ENCODE peak calls at places on chromosome 12, in eight cellular contexts. S is RWPE2, K is left lung, Q is mesendoderm, E is T-cell, C is HTR-8/SVneo, W is GM13977, L is NCI-H345. Y is an unnamed sample.

GRCh38 chr12:13428538-13429265 is 232.2 kb downstream of the EMP1 start:
- DNase-seq in S (no peak), K (no peak), Q (no peak), E (no peak), C (no peak), W (no peak), L (no peak), Y (no peak)

GRCh38 chr12:14394317-14395058 is 29.0 kb downstream of the ATF7IP start:
- DNase-seq in S (no peak), K (no peak), Q (peak), E (no peak), C (peak), W (peak), L (peak), Y (peak)

GRCh38 chr12:15996254-15996653 is 85.1 kb downstream of the DERA start:
- DNase-seq in S (no peak), K (no peak), Q (peak), E (no peak), C (no peak), W (no peak), L (peak), Y (no peak)

GRCh38 chr12:54988402-54989054 is 4.0 kb upstream of the TESPA1 start:
- DNase-seq in S (no peak), K (peak), Q (no peak), E (no peak), C (no peak), W (no peak), L (peak), Y (no peak)

GRCh38 chr12:19030603-19031002 is 98.9 kb upstream of the PLEKHA5 start:
- DNase-seq in S (no peak), K (no peak), Q (no peak), E (no peak), C (no peak), W (no peak), L (no peak), Y (no peak)

GRCh38 chr12:80648866-80649265 is 58.6 kb upstream of the MYF6 start:
- DNase-seq in S (no peak), K (no peak), Q (no peak), E (no peak), C (peak), W (no peak), L (no peak), Y (no peak)

GRCh38 chr12:14741153-14741552 is 44.8 kb upstream of the GUCY2C start:
- DNase-seq in S (no peak), K (no peak), Q (no peak), E (no peak), C (no peak), W (no peak), L (no peak), Y (no peak)

GRCh38 chr12:3110579-3110978 is 33.4 kb downstream of the TSPAN9 start:
- DNase-seq in S (no peak), K (no peak), Q (no peak), E (no peak), C (no peak), W (no peak), L (no peak), Y (no peak)

GRCh38 chr12:113889076-113889475 is 77.0 kb downstream of the RBM19 start:
- DNase-seq in S (no peak), K (no peak), Q (peak), E (no peak), C (no peak), W (no peak), L (no peak), Y (no peak)

GRCh38 chr12:112810235-112810917 is 18.8 kb downstream of the RPH3A start:
- DNase-seq in S (no peak), K (no peak), Q (peak), E (no peak), C (no peak), W (no peak), L (no peak), Y (no peak)

GRCh38 chr12:98856897-98857540 is 211.9 kb downstream of the APAF1 start:
- DNase-seq in S (no peak), K (no peak), Q (peak), E (no peak), C (no peak), W (no peak), L (no peak), Y (no peak)

GRCh38 chr12:80187660-80188090 is 88.3 kb downstream of the OTOGL start:
- DNase-seq in S (no peak), K (no peak), Q (peak), E (no peak), C (peak), W (no peak), L (peak), Y (no peak)

GRCh38 chr12:123973552-123974341 is 732 bp downstream of the ZNF664 start:
- DNase-seq in S (peak), K (peak), Q (peak), E (peak), C (peak), W (no peak), L (peak), Y (peak)

GRCh38 chr12:29616664-29617409 is 119.4 kb upstream of the OVCH1 start:
- DNase-seq in S (no peak), K (no peak), Q (peak), E (no peak), C (no peak), W (no peak), L (no peak), Y (no peak)

GRCh38 chr12:52389313-52390207 is 4.1 kb upstream of the KRT84 start:
- DNase-seq in S (no peak), K (no peak), Q (peak), E (no peak), C (no peak), W (no peak), L (no peak), Y (no peak)

GRCh38 chr12:12977231-12977630 is 22.8 kb downstream of the HEBP1 start:
- DNase-seq in S (no peak), K (no peak), Q (no peak), E (no peak), C (no peak), W (no peak), L (no peak), Y (no peak)

GRCh38 chr12:43742106-43742505 is 16.5 kb downstream of the PUS7L start:
- DNase-seq in S (no peak), K (no peak), Q (no peak), E (no peak), C (peak), W (no peak), L (no peak), Y (no peak)

GRCh38 chr12:92275443-92276154 is 130.0 kb upstream of the BTG1 start:
- DNase-seq in S (no peak), K (no peak), Q (no peak), E (no peak), C (no peak), W (no peak), L (no peak), Y (no peak)

GRCh38 chr12:123767613-123768012 is 5.5 kb downstream of the DNAH10 start:
- DNase-seq in S (no peak), K (no peak), Q (no peak), E (no peak), C (no peak), W (peak), L (no peak), Y (no peak)

GRCh38 chr12:82527165-82527780 is 159.4 kb upstream of the TMTC2 start:
- DNase-seq in S (no peak), K (no peak), Q (peak), E (no peak), C (peak), W (peak), L (peak), Y (no peak)

GRCh38 chr12:48029811-48030650 is 25.8 kb upstream of the COL2A1 start:
- DNase-seq in S (no peak), K (no peak), Q (no peak), E (no peak), C (no peak), W (no peak), L (no peak), Y (no peak)

GRCh38 chr12:104234926-104235499 is 19.4 kb downstream of the TXNRD1 start:
- DNase-seq in S (no peak), K (no peak), Q (no peak), E (no peak), C (no peak), W (no peak), L (no peak), Y (no peak)

GRCh38 chr12:83432176-83432719 is 745.5 kb downstream of the TMTC2 start:
- DNase-seq in S (no peak), K (no peak), Q (peak), E (no peak), C (no peak), W (no peak), L (no peak), Y (no peak)

GRCh38 chr12:109637341-109637740 is 63.7 kb downstream of the MVK start:
- DNase-seq in S (no peak), K (no peak), Q (no peak), E (no peak), C (no peak), W (no peak), L (no peak), Y (no peak)

GRCh38 chr12:67751376-67751928 is 102.9 kb downstream of the DYRK2 start:
- DNase-seq in S (no peak), K (no peak), Q (no peak), E (no peak), C (no peak), W (no peak), L (no peak), Y (no peak)

GRCh38 chr12:80924437-80924836 is 13.3 kb downstream of the LIN7A start:
- DNase-seq in S (no peak), K (no peak), Q (no peak), E (no peak), C (no peak), W (no peak), L (no peak), Y (no peak)

GRCh38 chr12:120015313-120015712 is 26.3 kb downstream of the BICDL1 start:
- DNase-seq in S (no peak), K (no peak), Q (no peak), E (peak), C (no peak), W (no peak), L (no peak), Y (no peak)

GRCh38 chr12:11171953-11172675 is 1.1 kb downstream of the SMIM10L1 start:
- DNase-seq in S (no peak), K (no peak), Q (peak), E (no peak), C (peak), W (no peak), L (peak), Y (no peak)

GRCh38 chr12:81499809-81500208 is 259.3 kb downstream of the PPFIA2 start:
- DNase-seq in S (no peak), K (no peak), Q (no peak), E (no peak), C (no peak), W (no peak), L (no peak), Y (no peak)

GRCh38 chr12:69688496-69689427 is 10.3 kb downstream of the BEST3 start:
- DNase-seq in S (peak), K (peak), Q (peak), E (no peak), C (peak), W (no peak), L (no peak), Y (peak)

GRCh38 chr12:47818701-47819543 is 781 bp downstream of the HDAC7 start:
- DNase-seq in S (no peak), K (peak), Q (peak), E (no peak), C (no peak), W (peak), L (no peak), Y (peak)

GRCh38 chr12:57462307-57463253 is 3.0 kb downstream of the GLI1 start:
- DNase-seq in S (peak), K (peak), Q (peak), E (peak), C (peak), W (peak), L (peak), Y (peak)

GRCh38 chr12:115609356-115609755 is 668.1 kb downstream of the MED13L start:
- DNase-seq in S (no peak), K (no peak), Q (no peak), E (no peak), C (no peak), W (no peak), L (no peak), Y (no peak)

GRCh38 chr12:118120579-118121363 is 15.2 kb upstream of the PEBP1 start:
- DNase-seq in S (no peak), K (peak), Q (peak), E (peak), C (peak), W (peak), L (peak), Y (peak)

GRCh38 chr12:104582739-104583138 is 126.0 kb downstream of the CHST11 start:
- DNase-seq in S (no peak), K (no peak), Q (no peak), E (no peak), C (no peak), W (peak), L (no peak), Y (no peak)

GRCh38 chr12:12123209-12123608 is 52.5 kb downstream of the BCL2L14 start:
- DNase-seq in S (no peak), K (no peak), Q (peak), E (no peak), C (no peak), W (no peak), L (no peak), Y (no peak)

GRCh38 chr12:62660763-62661162 is 194.1 kb downstream of the MON2 start:
- DNase-seq in S (no peak), K (no peak), Q (no peak), E (no peak), C (peak), W (no peak), L (no peak), Y (no peak)

GRCh38 chr12:53443955-53444354 is 2.4 kb downstream of the PRR13 start:
- DNase-seq in S (no peak), K (no peak), Q (peak), E (no peak), C (no peak), W (no peak), L (no peak), Y (no peak)

GRCh38 chr12:51281202-51281924 is 11.1 kb upstream of the SMAGP start:
- DNase-seq in S (no peak), K (no peak), Q (no peak), E (no peak), C (no peak), W (no peak), L (no peak), Y (no peak)

Y was measured in CD4-positive, alpha-beta T cell.